ENCODE peak calls at places on chromosomes 12 and 14, in four cellular contexts. T is H1, E is IMR-90, B is H9. O is an unnamed sample.

GRCh38 chr14:101843665-101844064 is 82.2 kb downstream of the PPP2R5C start:
- DNase-seq in B (no peak), T (no peak), E (no peak), O (peak; percentile 30)

GRCh38 chr14:68862954-68863594 is 70.2 kb upstream of the ZFP36L1 start:
- DNase-seq in B (peak; percentile 81), T (peak; percentile 47), E (peak; percentile 81), O (peak; percentile 94)

GRCh38 chr12:52075409-52075724 is 4.1 kb upstream of the SMIM41 start:
- DNase-seq in T (no peak), B (no peak), E (peak; percentile 28), O (no peak)

GRCh38 chr12:41409628-41410027 is 221.5 kb downstream of the PDZRN4 start:
- DNase-seq in T (no peak), E (no peak), B (no peak), O (peak; percentile 30)

GRCh38 chr12:132373967-132374820 is 44.8 kb upstream of the GALNT9 start:
- DNase-seq in B (no peak), T (no peak), E (no peak), O (peak; percentile 45)

GRCh38 chr12:53113951-53114350 is 10.7 kb downstream of the SOAT2 start:
- DNase-seq in T (no peak), E (no peak), B (no peak), O (no peak)

GRCh38 chr14:104428333-104428851 is 151.2 kb upstream of the C14orf180 start:
- DNase-seq in E (no peak), B (peak; percentile 18), T (no peak), O (no peak)

GRCh38 chr14:67763158-67763822 is 53.1 kb downstream of the ZFYVE26 start:
- DNase-seq in E (no peak), T (no peak), B (no peak), O (no peak)

GRCh38 chr12:118055144-118055557 is 5.8 kb downstream of the WSB2 start:
- DNase-seq in B (peak; percentile 75), E (peak; percentile 22), T (no peak), O (peak; percentile 83)

GRCh38 chr12:10941916-10942607 is 3.0 kb upstream of the TAS2R14 start:
- DNase-seq in T (peak; percentile 39), B (peak; percentile 75), E (no peak), O (peak; percentile 96)

GRCh38 chr12:46244997-46245396 is 23.8 kb downstream of the SLC38A1 start:
- DNase-seq in E (no peak), T (no peak), B (no peak), O (no peak)

GRCh38 chr12:46242569-46242968 is 26.3 kb downstream of the SLC38A1 start:
- DNase-seq in B (no peak), T (no peak), E (no peak), O (no peak)

GRCh38 chr12:46244273-46244672 is 24.6 kb downstream of the SLC38A1 start:
- DNase-seq in E (no peak), B (no peak), T (no peak), O (peak; percentile 27)

GRCh38 chr12:46237381-46238045 is 31.3 kb downstream of the SLC38A1 start:
- DNase-seq in B (no peak), E (no peak), T (no peak), O (no peak)

DNA sequence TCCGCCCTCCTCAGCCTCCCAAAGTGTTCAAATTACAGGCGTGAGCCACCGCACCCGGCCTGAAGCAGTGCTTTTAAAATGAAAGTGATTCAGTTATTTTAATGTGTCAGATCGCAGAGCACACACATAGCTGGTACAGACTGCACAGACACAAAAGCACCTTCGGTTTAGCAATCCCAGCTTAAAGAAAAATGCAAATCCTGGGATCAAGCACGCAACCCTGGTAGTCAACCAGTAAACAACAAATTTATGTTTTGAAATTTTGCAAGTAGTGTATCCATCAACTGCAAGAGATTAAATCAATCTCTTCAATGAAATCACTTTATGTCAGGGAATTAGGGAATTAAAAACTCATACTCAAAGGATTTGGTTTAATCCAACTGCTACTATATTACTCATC is 28.4 kb downstream of the SLC38A1 start:
- DNase-seq in B (no peak), E (no peak), T (no peak), O (no peak)
- H3K4ac ChIP-seq in B (no peak overlapping the region), E (no peak overlapping the region), T (no peak overlapping the region), O (no peak overlapping the region)

DNA sequence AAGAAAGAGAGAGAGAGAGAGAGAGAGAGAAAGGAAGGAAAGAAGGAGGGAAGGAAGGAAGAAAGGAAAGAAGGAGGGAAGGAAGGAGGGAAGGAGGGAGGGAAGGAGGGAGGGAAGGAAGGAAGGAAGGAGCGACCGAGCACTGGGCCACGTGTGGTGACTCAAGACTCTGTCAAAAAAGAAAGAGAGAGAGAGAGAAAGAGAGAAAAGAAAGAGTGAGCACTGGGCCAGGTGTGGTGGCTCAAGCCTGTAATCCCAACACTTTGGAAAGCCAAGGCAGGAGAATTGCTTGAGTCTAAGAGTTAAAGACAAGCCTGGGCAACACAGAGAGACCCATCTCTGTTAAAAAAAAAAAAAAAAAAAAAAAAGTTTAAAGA is 16.3 kb upstream of the PLEKHG6 start:
- DNase-seq in E (no peak), T (no peak), B (no peak), O (no peak)
- H4K5ac ChIP-seq in E (no peak overlapping the region), T (no peak overlapping the region), B (no peak overlapping the region), O (no peak overlapping the region)

GRCh38 chr14:106377432-106377831 is 851.0 kb downstream of the TMEM121 start:
- DNase-seq in T (no peak), B (no peak), E (no peak), O (no peak)
- H3K4ac ChIP-seq in T (no peak overlapping the region), B (no peak overlapping the region), E (no peak overlapping the region), O (no peak overlapping the region)

GRCh38 chr12:639566-639965 is 23.7 kb downstream of the NINJ2 start:
- DNase-seq in E (no peak), B (no peak), T (no peak), O (no peak)
- H4K5ac ChIP-seq in E (no peak overlapping the region), B (no peak overlapping the region), T (no peak overlapping the region), O (no peak overlapping the region)

GRCh38 chr12:116261525-116262100 is 15.9 kb downstream of the MED13L start:
- DNase-seq in B (no peak), E (no peak), T (no peak), O (no peak)
- H3K4ac ChIP-seq in B (no peak overlapping the region), E (no peak overlapping the region), T (no peak overlapping the region), O (no peak overlapping the region)

DNA sequence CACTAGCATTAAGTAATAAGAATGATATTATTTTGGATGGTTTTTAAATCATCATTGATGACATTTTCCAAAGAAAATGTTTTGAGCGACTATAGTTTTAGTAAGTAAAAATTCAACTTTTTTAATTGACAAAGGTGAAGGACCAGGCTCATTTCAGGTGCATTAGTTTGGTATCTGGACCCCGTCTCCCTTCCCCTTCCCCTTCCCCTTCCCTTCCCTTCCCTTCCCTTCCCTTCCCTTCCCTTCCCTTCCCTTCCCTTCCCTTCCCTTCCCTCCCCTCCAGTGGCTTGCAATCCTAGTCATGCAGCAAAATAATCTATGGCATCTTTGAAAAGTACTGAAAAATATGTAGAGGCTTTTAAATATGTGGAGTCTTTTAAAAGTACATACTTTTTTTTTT is 13.0 kb upstream of the SSPN start:
- DNase-seq in T (no peak), B (no peak), E (no peak), O (no peak)
- H4K5ac ChIP-seq in T (no peak overlapping the region), B (no peak overlapping the region), E (no peak overlapping the region), O (no peak overlapping the region)

GRCh38 chr12:57852195-57852594 is 5.7 kb upstream of the CTDSP2 start:
- DNase-seq in E (no peak), B (peak; percentile 36), T (no peak), O (no peak)
- H3K4ac ChIP-seq in E (no peak overlapping the region), B (no peak overlapping the region), T (peak overlapping the region; percentile 76), O (no peak overlapping the region)

GRCh38 chr12:114669501-114670256 is 14.3 kb downstream of the TBX3 start:
- DNase-seq in B (peak; percentile 46), E (peak; percentile 81), T (no peak), O (peak; percentile 72)

GRCh38 chr12:114668905-114669304 is 15.1 kb downstream of the TBX3 start:
- DNase-seq in E (no peak), T (no peak), B (no peak), O (peak; percentile 86)

GRCh38 chr12:114666746-114667668 is 17.0 kb downstream of the TBX3 start:
- DNase-seq in E (no peak), B (peak; percentile 63), T (no peak), O (no peak)

GRCh38 chr12:114668151-114668891 is 15.7 kb downstream of the TBX3 start:
- DNase-seq in E (peak; percentile 84), T (peak; percentile 70), B (peak; percentile 95), O (peak; percentile 97)

GRCh38 chr12:114667669-114668150 is 16.3 kb downstream of the TBX3 start:
- DNase-seq in T (no peak), B (no peak), E (no peak), O (no peak)
- H4K5ac ChIP-seq in T (no peak overlapping the region), B (no peak overlapping the region), E (peak overlapping the region; percentile 81), O (no peak overlapping the region)

GRCh38 chr14:93930989-93931307 is 3.8 kb downstream of the FAM181A start:
- DNase-seq in T (no peak), B (no peak), E (no peak), O (no peak)

GRCh38 chr14:93929048-93929535 is 1.9 kb downstream of the FAM181A start:
- DNase-seq in T (no peak), E (no peak), B (no peak), O (no peak)

GRCh38 chr14:93928184-93929047 is 1.3 kb downstream of the FAM181A start:
- DNase-seq in B (no peak), E (no peak), T (no peak), O (no peak)

GRCh38 chr14:93929657-93930056 is 2.5 kb downstream of the FAM181A start:
- DNase-seq in E (no peak), T (no peak), B (no peak), O (no peak)

DNA sequence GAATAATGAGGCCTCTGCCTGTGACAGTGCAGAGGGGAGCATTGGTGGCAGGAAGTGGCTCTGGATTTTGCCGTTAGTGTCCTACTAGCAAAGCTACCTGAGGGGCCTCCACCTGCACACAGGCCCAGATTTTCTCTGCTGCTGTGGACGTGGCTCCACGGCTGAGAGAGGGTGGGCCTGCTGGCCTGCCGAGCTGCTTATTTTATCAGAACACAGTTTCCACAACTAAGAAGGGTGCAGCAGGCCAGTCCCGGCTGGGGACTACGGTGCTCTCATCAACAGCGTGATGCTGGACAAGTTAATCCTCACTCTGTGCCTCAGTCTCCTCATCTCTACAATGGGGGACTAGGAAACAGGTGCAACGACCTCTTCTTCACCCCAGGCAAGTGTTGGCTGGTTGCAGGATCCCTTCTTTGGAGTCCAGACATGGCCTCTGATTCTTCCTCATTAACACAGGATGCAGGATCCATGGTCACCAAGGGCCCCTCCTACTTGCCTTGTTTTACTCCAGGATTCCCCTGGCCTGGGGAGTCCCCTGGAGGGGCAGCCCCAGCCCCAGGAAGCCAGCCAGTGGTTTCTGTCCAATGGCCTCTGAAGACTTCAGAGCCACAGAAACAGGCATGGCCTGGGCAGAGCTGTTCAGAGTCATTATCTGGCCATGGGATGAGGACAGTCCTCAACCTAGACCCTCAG is 3.3 kb downstream of the FAM181A start:
- DNase-seq in B (no peak), T (no peak), E (no peak), O (no peak)
- H3K4ac ChIP-seq in B (no peak overlapping the region), T (no peak overlapping the region), E (no peak overlapping the region), O (no peak overlapping the region)

O was measured in mesendoderm.